ENCODE peak calls at places on chromosomes 1 and 21, in seven cellular contexts. D is WERI-Rb-1, I is body of pancreas, P is adipocyte, Z is choroid plexus epithelial cell, N is cardiac fibroblast, G is fibroblast of pulmonary artery. L is an unnamed sample.

GRCh38 chr21:34617753-34618339 is 2.9 kb upstream of the RCAN1 start:
- DNase-seq in D (no peak), I (no peak), P (no peak), Z (no peak), N (no peak), G (no peak), L (no peak)

GRCh38 chr1:227790868-227791267 is 24.6 kb upstream of the PRSS38 start:
- DNase-seq in D (no peak), I (no peak), P (no peak), Z (no peak), N (no peak), G (no peak), L (no peak)

GRCh38 chr21:46023126-46023985 is 41.8 kb downstream of the COL6A1 start:
- DNase-seq in D (no peak), I (no peak), P (no peak), Z (no peak), N (peak), G (peak), L (no peak)

GRCh38 chr1:53276153-53276901 is 38.0 kb upstream of the MAGOH start:
- DNase-seq in D (no peak), I (no peak), P (no peak), Z (no peak), N (no peak), G (no peak), L (no peak)

GRCh38 chr1:12436817-12437599 is 181.0 kb downstream of the DHRS3 start:
- DNase-seq in D (no peak), I (no peak), P (peak), Z (peak), N (peak), G (peak), L (peak)

GRCh38 chr1:243713470-243714186 is 136.4 kb downstream of the AKT3 start:
- DNase-seq in D (peak), I (no peak), P (peak), Z (peak), N (peak), G (peak), L (peak)

GRCh38 chr1:58782308-58783089 is 1.3 kb downstream of the JUN start:
- DNase-seq in D (peak), I (peak), P (peak), Z (peak), N (peak), G (peak), L (peak)

GRCh38 chr1:225777058-225777582 is 506 bp upstream of the SRP9 start:
- DNase-seq in D (no peak), I (no peak), P (peak), Z (peak), N (no peak), G (no peak), L (no peak)

GRCh38 chr1:228321478-228321877 is 85.2 kb downstream of the TRIM11 start:
- DNase-seq in D (no peak), I (no peak), P (no peak), Z (no peak), N (no peak), G (no peak), L (no peak)

GRCh38 chr21:21624674-21625073 is 626.5 kb downstream of the NCAM2 start:
- DNase-seq in D (no peak), I (no peak), P (peak), Z (peak), N (peak), G (peak), L (peak)

GRCh38 chr1:18651727-18652126 is 21.1 kb downstream of the PAX7 start:
- DNase-seq in D (no peak), I (no peak), P (no peak), Z (no peak), N (no peak), G (no peak), L (no peak)

GRCh38 chr1:81554108-81554507 is 246.6 kb upstream of the ADGRL2 start:
- DNase-seq in D (no peak), I (no peak), P (no peak), Z (no peak), N (no peak), G (no peak), L (no peak)

GRCh38 chr1:62689524-62689923 is 1.3 kb upstream of the DOCK7 start:
- DNase-seq in D (no peak), I (no peak), P (peak), Z (peak), N (peak), G (peak), L (peak)

GRCh38 chr1:221394011-221394544 is 347.8 kb downstream of the DUSP10 start:
- DNase-seq in D (no peak), I (no peak), P (peak), Z (peak), N (peak), G (peak), L (peak)

GRCh38 chr21:45977396-45977795 is 4.2 kb upstream of the COL6A1 start:
- DNase-seq in D (peak), I (no peak), P (peak), Z (no peak), N (no peak), G (no peak), L (no peak)

GRCh38 chr1:45012639-45013278 is 705 bp downstream of the UROD start:
- DNase-seq in D (no peak), I (peak), P (peak), Z (peak), N (peak), G (peak), L (peak)

GRCh38 chr21:37787456-37787855 is 128.8 kb downstream of the KCNJ6 start:
- DNase-seq in D (no peak), I (no peak), P (peak), Z (peak), N (peak), G (peak), L (peak)

GRCh38 chr1:79899914-79900313 is 893.4 kb upstream of the ADGRL4 start:
- DNase-seq in D (no peak), I (no peak), P (peak), Z (peak), N (peak), G (peak), L (peak)

GRCh38 chr21:25080161-25080560 is 527.1 kb downstream of the MRPL39 start:
- DNase-seq in D (no peak), I (no peak), P (no peak), Z (peak), N (no peak), G (no peak), L (peak)

GRCh38 chr1:69213644-69214043 is 354.1 kb upstream of the LRRC7 start:
- DNase-seq in D (no peak), I (no peak), P (no peak), Z (no peak), N (no peak), G (no peak), L (no peak)

GRCh38 chr1:38527373-38527966 is 332.1 kb downstream of the RRAGC start:
- DNase-seq in D (no peak), I (peak), P (no peak), Z (no peak), N (no peak), G (no peak), L (no peak)

GRCh38 chr1:156392427-156392826 is 23.4 kb downstream of the RHBG start:
- DNase-seq in D (peak), I (no peak), P (no peak), Z (no peak), N (no peak), G (no peak), L (no peak)

GRCh38 chr21:42777757-42778344 is 101.5 kb downstream of the WDR4 start:
- DNase-seq in D (no peak), I (no peak), P (no peak), Z (peak), N (no peak), G (no peak), L (no peak)

GRCh38 chr1:59061876-59062275 is 235.0 kb upstream of the FGGY start:
- DNase-seq in D (no peak), I (peak), P (peak), Z (peak), N (peak), G (peak), L (peak)

GRCh38 chr1:52667290-52667689 is 30.9 kb downstream of the COA7 start:
- DNase-seq in D (no peak), I (no peak), P (no peak), Z (no peak), N (no peak), G (no peak), L (no peak)

GRCh38 chr1:223872308-223872878 is 26.6 kb upstream of the TP53BP2 start:
- DNase-seq in D (no peak), I (no peak), P (peak), Z (peak), N (peak), G (peak), L (peak)

GRCh38 chr1:201750934-201751333 is 78.0 kb upstream of the IPO9 start:
- DNase-seq in D (no peak), I (no peak), P (peak), Z (peak), N (peak), G (peak), L (peak)

GRCh38 chr1:227654858-227655752 is 80.0 kb downstream of the JMJD4 start:
- DNase-seq in D (no peak), I (no peak), P (no peak), Z (no peak), N (no peak), G (peak), L (no peak)

GRCh38 chr1:83692524-83693336 is 306.2 kb downstream of the TTLL7 start:
- DNase-seq in D (peak), I (peak), P (peak), Z (peak), N (peak), G (peak), L (no peak)

GRCh38 chr21:37198989-37199924 is 67.9 kb downstream of the VPS26C start:
- DNase-seq in D (no peak), I (no peak), P (peak), Z (peak), N (no peak), G (peak), L (peak)

GRCh38 chr1:208799186-208799585 is 555.0 kb upstream of the PLXNA2 start:
- DNase-seq in D (peak), I (no peak), P (no peak), Z (no peak), N (no peak), G (no peak), L (no peak)

GRCh38 chr1:84020151-84020550 is 21.2 kb upstream of the TTLL7 start:
- DNase-seq in D (no peak), I (peak), P (no peak), Z (no peak), N (no peak), G (no peak), L (no peak)

GRCh38 chr21:45533731-45534571 is 8.3 kb downstream of the SLC19A1 start:
- DNase-seq in D (no peak), I (no peak), P (no peak), Z (no peak), N (no peak), G (no peak), L (no peak)

GRCh38 chr1:86773331-86774288 is 69.2 kb downstream of the SH3GLB1 start:
- DNase-seq in D (no peak), I (no peak), P (peak), Z (peak), N (peak), G (no peak), L (no peak)

GRCh38 chr1:153748903-153749302 is 21.1 kb downstream of the INTS3 start:
- DNase-seq in D (no peak), I (no peak), P (no peak), Z (no peak), N (no peak), G (no peak), L (no peak)

GRCh38 chr21:43280949-43281633 is 112.3 kb downstream of the CRYAA start:
- DNase-seq in D (no peak), I (no peak), P (no peak), Z (no peak), N (no peak), G (no peak), L (no peak)

DNA sequence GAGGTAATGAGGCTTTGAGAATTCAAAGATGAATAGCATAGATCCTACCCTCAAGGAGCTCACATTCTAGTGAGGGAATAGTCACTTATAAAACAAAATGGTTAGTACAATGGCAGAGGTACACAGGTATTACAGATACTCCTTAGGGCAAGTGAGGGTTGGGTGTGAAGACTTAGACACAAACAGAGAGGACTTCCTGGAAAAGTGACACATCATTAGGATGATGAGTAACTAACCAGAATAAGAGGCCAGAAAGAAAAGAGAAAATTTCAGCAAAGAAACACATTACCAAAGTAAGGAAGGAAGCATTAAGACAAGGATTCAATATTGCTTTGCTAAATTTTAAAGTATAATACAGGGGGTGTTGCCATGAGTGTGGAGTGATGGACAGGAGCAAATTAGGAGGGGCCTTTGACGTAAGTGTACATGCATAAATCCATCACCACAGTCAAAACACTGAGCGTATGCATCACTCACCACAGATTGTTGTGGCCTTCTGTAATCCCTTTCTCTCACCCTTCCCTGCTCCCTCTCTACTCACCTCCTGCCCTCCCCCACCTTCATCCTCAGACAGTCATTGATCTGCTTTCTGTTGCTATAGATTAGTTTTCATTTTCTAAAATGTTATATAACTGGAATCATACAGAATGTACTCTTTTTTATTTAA is 7.9 kb downstream of the CD53 start:
- DNase-seq in D (peak), I (no peak), P (no peak), Z (no peak), N (no peak), G (no peak), L (no peak)
- H3K4me3 ChIP-seq in D (no peak), I (no peak), P (no peak), Z (no peak), N (no peak), G (no peak), L (no peak)

DNA sequence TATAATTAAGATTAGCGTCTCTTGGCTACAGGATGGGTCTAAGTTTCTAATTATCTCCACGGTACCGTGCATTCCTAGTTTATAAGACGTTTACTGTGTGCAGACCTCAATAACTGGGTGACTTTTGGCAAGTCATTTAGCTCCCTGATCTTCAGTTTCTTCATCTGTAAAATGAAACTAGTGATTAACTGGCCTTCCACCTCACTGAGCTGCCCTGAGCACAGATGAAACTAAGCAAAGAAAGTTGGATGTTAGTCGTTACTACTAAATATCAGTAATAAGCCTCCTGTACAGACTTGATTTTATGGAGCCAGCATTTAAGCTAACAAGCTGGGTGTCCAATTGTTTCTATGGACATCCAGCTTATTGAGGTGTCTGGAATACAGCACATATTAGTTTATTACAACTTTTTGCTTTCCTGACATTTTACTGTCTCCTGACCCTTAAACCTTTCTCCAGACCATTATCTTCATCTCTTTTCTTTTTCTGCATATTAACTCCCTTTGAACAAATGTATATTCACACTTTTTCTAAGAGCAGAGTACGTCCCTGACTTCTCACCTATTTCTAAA is 1.1 kb downstream of the CR2 start:
- DNase-seq in D (no peak), I (no peak), P (no peak), Z (no peak), N (no peak), G (no peak), L (no peak)
- H3K4me3 ChIP-seq in D (no peak), I (no peak), P (peak), Z (no peak), N (no peak), G (no peak), L (no peak)

GRCh38 chr1:158286487-158286886 is 3.2 kb upstream of the CD1C start:
- DNase-seq in D (no peak), I (no peak), P (no peak), Z (no peak), N (no peak), G (no peak), L (no peak)
- H3K4me3 ChIP-seq in D (no peak), I (no peak), P (no peak), Z (no peak), N (no peak), G (no peak), L (no peak)

GRCh38 chr1:31588751-31589515 is 12.6 kb downstream of the TINAGL1 start:
- DNase-seq in D (no peak), I (peak), P (no peak), Z (peak), N (no peak), G (no peak), L (no peak)
- H3K4me3 ChIP-seq in D (no peak), I (no peak), P (peak), Z (peak), N (peak), G (peak), L (peak)

GRCh38 chr1:14972107-14972506 is 181.4 kb upstream of the TMEM51 start:
- DNase-seq in D (no peak), I (no peak), P (no peak), Z (no peak), N (no peak), G (no peak), L (no peak)
- H3K4me3 ChIP-seq in D (peak), I (no peak), P (no peak), Z (peak), N (no peak), G (no peak), L (no peak)

GRCh38 chr1:89198081-89198480 is 661 bp downstream of the GBP4 start:
- DNase-seq in D (no peak), I (no peak), P (peak), Z (no peak), N (peak), G (no peak), L (no peak)

GRCh38 chr1:89198500-89199072 is at the start of gene GBP4:
- DNase-seq in D (no peak), I (peak), P (peak), Z (peak), N (peak), G (peak), L (peak)

GRCh38 chr1:89200668-89201488 is 2.1 kb upstream of the GBP4 start:
- DNase-seq in D (no peak), I (no peak), P (peak), Z (no peak), N (peak), G (no peak), L (peak)

GRCh38 chr1:89201489-89201794 is 2.7 kb upstream of the GBP4 start:
- DNase-seq in D (no peak), I (no peak), P (no peak), Z (no peak), N (no peak), G (no peak), L (no peak)

GRCh38 chr1:89199515-89199914 is 773 bp upstream of the GBP4 start:
- DNase-seq in D (no peak), I (no peak), P (no peak), Z (no peak), N (no peak), G (no peak), L (no peak)
- H3K4me3 ChIP-seq in D (no peak), I (no peak), P (no peak), Z (no peak), N (no peak), G (peak), L (no peak)

DNA sequence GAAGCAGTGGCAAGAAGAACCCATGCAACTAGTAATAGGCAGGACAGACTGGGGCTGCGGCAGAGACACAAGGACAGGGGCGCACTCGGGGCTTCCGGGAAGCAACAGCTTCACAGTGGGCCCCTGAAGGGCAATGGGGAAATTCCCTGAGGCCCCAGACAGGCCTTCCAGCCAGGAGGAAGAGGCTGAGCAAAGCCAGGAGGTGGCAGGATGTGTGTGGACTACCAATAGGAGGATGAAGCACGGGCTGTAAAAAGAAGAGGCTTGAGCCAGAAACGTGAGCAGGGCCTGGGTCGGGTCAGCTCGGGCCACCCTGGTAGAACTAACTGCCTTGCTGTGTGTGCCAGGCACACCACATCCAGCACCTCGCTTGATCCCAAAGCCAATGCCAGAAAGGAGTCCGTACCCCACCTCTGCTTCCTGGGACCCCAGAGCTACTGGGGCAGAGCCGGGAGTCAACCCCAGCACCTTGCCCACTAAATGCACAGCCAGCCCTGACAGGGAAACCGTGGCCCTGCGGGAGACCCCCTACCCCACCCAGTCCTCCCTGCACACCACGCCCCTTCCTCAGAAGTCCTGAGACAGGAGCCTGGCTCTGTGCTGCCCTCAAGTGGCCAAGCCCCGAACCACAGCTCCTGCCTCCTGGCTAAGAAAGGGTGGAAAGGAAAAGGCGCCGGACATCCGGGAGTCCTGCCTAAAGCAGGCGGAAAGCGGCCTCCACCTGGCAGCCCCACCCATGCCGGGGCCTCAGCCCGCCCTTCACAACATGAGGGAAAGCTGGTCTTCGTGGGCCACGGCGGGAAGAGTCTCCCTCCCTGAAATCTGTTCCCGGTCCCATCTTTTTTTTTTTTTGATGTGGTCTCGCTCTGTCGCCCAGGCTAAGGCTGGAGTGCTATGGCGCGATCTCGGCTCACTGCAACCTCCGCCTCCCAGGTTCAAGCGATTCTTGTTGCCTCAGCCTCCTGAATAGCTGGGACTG is 33.7 kb downstream of the TTC39A start:
- DNase-seq in D (peak), I (peak), P (peak), Z (peak), N (peak), G (peak), L (peak)
- H3K4me3 ChIP-seq in D (no peak), I (no peak), P (peak), Z (peak), N (peak), G (peak), L (peak)

DNA sequence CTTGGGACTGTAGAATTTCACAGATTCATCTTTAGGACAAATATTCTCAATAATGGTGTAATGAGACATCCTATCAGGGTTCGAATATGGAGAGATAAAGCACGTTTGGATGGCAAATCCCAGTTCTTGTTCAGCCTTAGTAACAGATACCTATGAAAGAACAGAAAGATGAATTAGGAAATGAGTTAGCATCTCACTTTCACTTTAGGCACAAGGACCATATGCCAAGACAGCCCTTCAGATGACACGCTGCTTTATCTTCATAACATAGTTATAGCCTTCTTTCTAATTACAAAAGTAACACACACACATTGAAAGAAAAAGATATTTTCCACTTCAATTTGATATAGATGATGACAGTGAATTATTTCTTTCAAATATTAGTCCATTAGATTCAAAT is 173.6 kb downstream of the TGFBR3 start:
- DNase-seq in D (no peak), I (no peak), P (no peak), Z (no peak), N (no peak), G (no peak), L (no peak)
- H3K4me3 ChIP-seq in D (no peak), I (no peak), P (peak), Z (no peak), N (no peak), G (no peak), L (no peak)

L was measured in AG10803.